ENCODE peak calls at places on chromosome 1, in six cellular contexts. One of them, this sample, is unnamed.

GRCh38 chr1:246280551-246280950 is 226.5 kb downstream of the SMYD3 start:
- DNase-seq in activated CD4-positive, alpha-beta memory T cell treated with anti-CD3 and anti-CD28 coated beads for 36 hours: no peak
- DNase-seq in AG09309: no peak
- DNase-seq in mesothelial cell of epicardium: no peak
- DNase-seq in RWPE1: no peak
- DNase-seq in MCF 10A: peak; percentile 47
- DNase-seq in this sample: no peak

GRCh38 chr1:9293512-9294439 is 1.1 kb downstream of the SPSB1 start:
- DNase-seq in activated CD4-positive, alpha-beta memory T cell treated with anti-CD3 and anti-CD28 coated beads for 36 hours: peak; percentile 61
- DNase-seq in AG09309: no peak
- DNase-seq in mesothelial cell of epicardium: peak; percentile 56
- DNase-seq in RWPE1: no peak
- DNase-seq in MCF 10A: peak; percentile 28
- DNase-seq in this sample: no peak

GRCh38 chr1:12087797-12088314 is 24.8 kb downstream of the TNFRSF8 start:
- DNase-seq in activated CD4-positive, alpha-beta memory T cell treated with anti-CD3 and anti-CD28 coated beads for 36 hours: peak; percentile 77
- DNase-seq in AG09309: no peak
- DNase-seq in mesothelial cell of epicardium: no peak
- DNase-seq in RWPE1: no peak
- DNase-seq in MCF 10A: no peak
- DNase-seq in this sample: no peak

GRCh38 chr1:239814306-239814881 is 277.3 kb upstream of the FMN2 start:
- DNase-seq in activated CD4-positive, alpha-beta memory T cell treated with anti-CD3 and anti-CD28 coated beads for 36 hours: peak; percentile 76
- DNase-seq in AG09309: peak; percentile 69
- DNase-seq in mesothelial cell of epicardium: no peak
- DNase-seq in RWPE1: peak; percentile 93
- DNase-seq in MCF 10A: peak; percentile 100
- DNase-seq in this sample: peak; percentile 63

GRCh38 chr1:52556641-52557360 is 3.9 kb upstream of the TUT4 start:
- DNase-seq in activated CD4-positive, alpha-beta memory T cell treated with anti-CD3 and anti-CD28 coated beads for 36 hours: no peak
- DNase-seq in AG09309: no peak
- DNase-seq in mesothelial cell of epicardium: no peak
- DNase-seq in RWPE1: peak; percentile 26
- DNase-seq in MCF 10A: no peak
- DNase-seq in this sample: no peak

GRCh38 chr1:63624911-63625310 is 31.7 kb downstream of the PGM1 start:
- DNase-seq in activated CD4-positive, alpha-beta memory T cell treated with anti-CD3 and anti-CD28 coated beads for 36 hours: no peak
- DNase-seq in AG09309: no peak
- DNase-seq in mesothelial cell of epicardium: no peak
- DNase-seq in RWPE1: peak; percentile 8
- DNase-seq in MCF 10A: no peak
- DNase-seq in this sample: no peak

GRCh38 chr1:200090252-200091159 is 63.0 kb downstream of the NR5A2 start:
- DNase-seq in activated CD4-positive, alpha-beta memory T cell treated with anti-CD3 and anti-CD28 coated beads for 36 hours: no peak
- DNase-seq in AG09309: no peak
- DNase-seq in mesothelial cell of epicardium: no peak
- DNase-seq in RWPE1: no peak
- DNase-seq in MCF 10A: peak; percentile 25
- DNase-seq in this sample: no peak

GRCh38 chr1:113809651-113810602 is 2.3 kb downstream of the RSBN1 start:
- DNase-seq in activated CD4-positive, alpha-beta memory T cell treated with anti-CD3 and anti-CD28 coated beads for 36 hours: no peak
- DNase-seq in AG09309: peak; percentile 5
- DNase-seq in mesothelial cell of epicardium: no peak
- DNase-seq in RWPE1: no peak
- DNase-seq in MCF 10A: no peak
- DNase-seq in this sample: no peak

GRCh38 chr1:34984435-34985062 is 598 bp downstream of the TMEM35B start:
- DNase-seq in activated CD4-positive, alpha-beta memory T cell treated with anti-CD3 and anti-CD28 coated beads for 36 hours: no peak
- DNase-seq in AG09309: no peak
- DNase-seq in mesothelial cell of epicardium: no peak
- DNase-seq in RWPE1: peak; percentile 28
- DNase-seq in MCF 10A: peak; percentile 34
- DNase-seq in this sample: peak; percentile 49

GRCh38 chr1:18635833-18636671 is 5.4 kb downstream of the PAX7 start:
- DNase-seq in activated CD4-positive, alpha-beta memory T cell treated with anti-CD3 and anti-CD28 coated beads for 36 hours: no peak
- DNase-seq in AG09309: no peak
- DNase-seq in mesothelial cell of epicardium: no peak
- DNase-seq in RWPE1: peak; percentile 56
- DNase-seq in MCF 10A: no peak
- DNase-seq in this sample: no peak

GRCh38 chr1:229596961-229597699 is 28.8 kb downstream of the TAF5L start:
- DNase-seq in activated CD4-positive, alpha-beta memory T cell treated with anti-CD3 and anti-CD28 coated beads for 36 hours: no peak
- DNase-seq in AG09309: peak; percentile 34
- DNase-seq in mesothelial cell of epicardium: no peak
- DNase-seq in RWPE1: no peak
- DNase-seq in MCF 10A: peak; percentile 34
- DNase-seq in this sample: no peak

GRCh38 chr1:6597777-6598131 is 4.9 kb downstream of the KLHL21 start:
- DNase-seq in activated CD4-positive, alpha-beta memory T cell treated with anti-CD3 and anti-CD28 coated beads for 36 hours: no peak
- DNase-seq in AG09309: no peak
- DNase-seq in mesothelial cell of epicardium: no peak
- DNase-seq in RWPE1: no peak
- DNase-seq in MCF 10A: no peak
- DNase-seq in this sample: no peak

GRCh38 chr1:226033599-226034390 is 28.7 kb upstream of the H3-3A start:
- DNase-seq in activated CD4-positive, alpha-beta memory T cell treated with anti-CD3 and anti-CD28 coated beads for 36 hours: no peak
- DNase-seq in AG09309: no peak
- DNase-seq in mesothelial cell of epicardium: no peak
- DNase-seq in RWPE1: no peak
- DNase-seq in MCF 10A: no peak
- DNase-seq in this sample: no peak

GRCh38 chr1:30539856-30540243 is 183.5 kb downstream of the MATN1 start:
- DNase-seq in activated CD4-positive, alpha-beta memory T cell treated with anti-CD3 and anti-CD28 coated beads for 36 hours: no peak
- DNase-seq in AG09309: no peak
- DNase-seq in mesothelial cell of epicardium: no peak
- DNase-seq in RWPE1: no peak
- DNase-seq in MCF 10A: no peak
- DNase-seq in this sample: no peak

GRCh38 chr1:100443739-100444571 is 91.6 kb downstream of the CDC14A start:
- DNase-seq in activated CD4-positive, alpha-beta memory T cell treated with anti-CD3 and anti-CD28 coated beads for 36 hours: peak; percentile 65
- DNase-seq in AG09309: no peak
- DNase-seq in mesothelial cell of epicardium: no peak
- DNase-seq in RWPE1: no peak
- DNase-seq in MCF 10A: no peak
- DNase-seq in this sample: no peak

GRCh38 chr1:20496241-20496661 is 10.2 kb upstream of the CAMK2N1 start:
- DNase-seq in activated CD4-positive, alpha-beta memory T cell treated with anti-CD3 and anti-CD28 coated beads for 36 hours: peak; percentile 59
- DNase-seq in AG09309: no peak
- DNase-seq in mesothelial cell of epicardium: no peak
- DNase-seq in RWPE1: peak; percentile 86
- DNase-seq in MCF 10A: peak; percentile 33
- DNase-seq in this sample: no peak

GRCh38 chr1:181655756-181656155 is 172.4 kb downstream of the CACNA1E start:
- DNase-seq in activated CD4-positive, alpha-beta memory T cell treated with anti-CD3 and anti-CD28 coated beads for 36 hours: no peak
- DNase-seq in AG09309: no peak
- DNase-seq in mesothelial cell of epicardium: no peak
- DNase-seq in RWPE1: no peak
- DNase-seq in MCF 10A: peak; percentile 32
- DNase-seq in this sample: no peak

GRCh38 chr1:50473513-50473912 is 50.3 kb upstream of the DMRTA2 start:
- DNase-seq in activated CD4-positive, alpha-beta memory T cell treated with anti-CD3 and anti-CD28 coated beads for 36 hours: no peak
- DNase-seq in AG09309: no peak
- DNase-seq in mesothelial cell of epicardium: no peak
- DNase-seq in RWPE1: no peak
- DNase-seq in MCF 10A: no peak
- DNase-seq in this sample: no peak

GRCh38 chr1:203661572-203661971 is 34.9 kb downstream of the ATP2B4 start:
- DNase-seq in activated CD4-positive, alpha-beta memory T cell treated with anti-CD3 and anti-CD28 coated beads for 36 hours: no peak
- DNase-seq in AG09309: no peak
- DNase-seq in mesothelial cell of epicardium: no peak
- DNase-seq in RWPE1: no peak
- DNase-seq in MCF 10A: no peak
- DNase-seq in this sample: no peak

GRCh38 chr1:148317288-148317985 is 165.4 kb upstream of the NBPF11 start:
- DNase-seq in activated CD4-positive, alpha-beta memory T cell treated with anti-CD3 and anti-CD28 coated beads for 36 hours: no peak
- DNase-seq in AG09309: no peak
- DNase-seq in mesothelial cell of epicardium: no peak
- DNase-seq in RWPE1: no peak
- DNase-seq in MCF 10A: no peak
- DNase-seq in this sample: no peak

GRCh38 chr1:101567582-101568189 is 330.9 kb downstream of the S1PR1 start:
- DNase-seq in activated CD4-positive, alpha-beta memory T cell treated with anti-CD3 and anti-CD28 coated beads for 36 hours: peak; percentile 50
- DNase-seq in AG09309: peak; percentile 0
- DNase-seq in mesothelial cell of epicardium: no peak
- DNase-seq in RWPE1: peak; percentile 30
- DNase-seq in MCF 10A: peak; percentile 47
- DNase-seq in this sample: peak; percentile 3

GRCh38 chr1:232110281-232111090 is 483.9 kb downstream of the DISC1 start:
- DNase-seq in activated CD4-positive, alpha-beta memory T cell treated with anti-CD3 and anti-CD28 coated beads for 36 hours: no peak
- DNase-seq in AG09309: peak; percentile 79
- DNase-seq in mesothelial cell of epicardium: peak; percentile 43
- DNase-seq in RWPE1: no peak
- DNase-seq in MCF 10A: no peak
- DNase-seq in this sample: no peak

GRCh38 chr1:77533660-77534295 is 148.7 kb downstream of the ZZZ3 start:
- DNase-seq in activated CD4-positive, alpha-beta memory T cell treated with anti-CD3 and anti-CD28 coated beads for 36 hours: peak; percentile 66
- DNase-seq in AG09309: no peak
- DNase-seq in mesothelial cell of epicardium: peak; percentile 62
- DNase-seq in RWPE1: peak; percentile 59
- DNase-seq in MCF 10A: peak; percentile 71
- DNase-seq in this sample: no peak

GRCh38 chr1:187226396-187226795 is 397.6 kb downstream of the PLA2G4A start:
- DNase-seq in activated CD4-positive, alpha-beta memory T cell treated with anti-CD3 and anti-CD28 coated beads for 36 hours: no peak
- DNase-seq in AG09309: no peak
- DNase-seq in mesothelial cell of epicardium: no peak
- DNase-seq in RWPE1: no peak
- DNase-seq in MCF 10A: peak; percentile 30
- DNase-seq in this sample: no peak

GRCh38 chr1:110434946-110435345 is 16.0 kb upstream of the PROK1 start:
- DNase-seq in activated CD4-positive, alpha-beta memory T cell treated with anti-CD3 and anti-CD28 coated beads for 36 hours: no peak
- DNase-seq in AG09309: no peak
- DNase-seq in mesothelial cell of epicardium: no peak
- DNase-seq in RWPE1: no peak
- DNase-seq in MCF 10A: no peak
- DNase-seq in this sample: no peak

GRCh38 chr1:181846001-181846645 is 215.4 kb downstream of the ZNF648 start:
- DNase-seq in activated CD4-positive, alpha-beta memory T cell treated with anti-CD3 and anti-CD28 coated beads for 36 hours: no peak
- DNase-seq in AG09309: no peak
- DNase-seq in mesothelial cell of epicardium: no peak
- DNase-seq in RWPE1: no peak
- DNase-seq in MCF 10A: no peak
- DNase-seq in this sample: no peak

This sample was measured in H54.